ENCODE peak calls at places on chromosomes 5 and 9, in eight cellular contexts. One of them, this sample, is unnamed.

GRCh38 chr9:23537192-23538059 is 288.6 kb downstream of the ELAVL2 start:
- DNase-seq in pancreas: no peak
- DNase-seq in ascending aorta: no peak
- DNase-seq in astrocyte of the spinal cord: no peak
- DNase-seq in fibroblast of mammary gland: no peak
- DNase-seq in AG10803: no peak
- DNase-seq in fibroblast of lung: no peak
- DNase-seq in vagina: no peak
- DNase-seq in this sample: no peak

GRCh38 chr9:6413365-6414263 is 615 bp downstream of the UHRF2 start:
- DNase-seq in pancreas: peak
- DNase-seq in ascending aorta: peak
- DNase-seq in astrocyte of the spinal cord: peak
- DNase-seq in fibroblast of mammary gland: peak
- DNase-seq in AG10803: peak
- DNase-seq in fibroblast of lung: no peak
- DNase-seq in vagina: no peak
- DNase-seq in this sample: peak

GRCh38 chr5:6142353-6142752 is 236.0 kb downstream of the MED10 start:
- DNase-seq in pancreas: no peak
- DNase-seq in ascending aorta: no peak
- DNase-seq in astrocyte of the spinal cord: no peak
- DNase-seq in fibroblast of mammary gland: no peak
- DNase-seq in AG10803: no peak
- DNase-seq in fibroblast of lung: no peak
- DNase-seq in vagina: peak
- DNase-seq in this sample: no peak

GRCh38 chr5:170306381-170306790 is 8.8 kb upstream of the LCP2 start:
- DNase-seq in pancreas: no peak
- DNase-seq in ascending aorta: peak
- DNase-seq in astrocyte of the spinal cord: peak
- DNase-seq in fibroblast of mammary gland: peak
- DNase-seq in AG10803: peak
- DNase-seq in fibroblast of lung: peak
- DNase-seq in vagina: no peak
- DNase-seq in this sample: peak

GRCh38 chr5:140262839-140263238 is 40.1 kb downstream of the PFDN1 start:
- DNase-seq in pancreas: no peak
- DNase-seq in ascending aorta: no peak
- DNase-seq in astrocyte of the spinal cord: no peak
- DNase-seq in fibroblast of mammary gland: no peak
- DNase-seq in AG10803: no peak
- DNase-seq in fibroblast of lung: no peak
- DNase-seq in vagina: no peak
- DNase-seq in this sample: no peak

GRCh38 chr9:83569326-83569725 is 31.1 kb upstream of the FRMD3 start:
- DNase-seq in pancreas: no peak
- DNase-seq in ascending aorta: no peak
- DNase-seq in astrocyte of the spinal cord: no peak
- DNase-seq in fibroblast of mammary gland: no peak
- DNase-seq in AG10803: no peak
- DNase-seq in fibroblast of lung: no peak
- DNase-seq in vagina: no peak
- DNase-seq in this sample: no peak

GRCh38 chr9:127875306-127875966 is 2.0 kb downstream of the AK1 start:
- DNase-seq in pancreas: no peak
- DNase-seq in ascending aorta: no peak
- DNase-seq in astrocyte of the spinal cord: peak
- DNase-seq in fibroblast of mammary gland: peak
- DNase-seq in AG10803: peak
- DNase-seq in fibroblast of lung: peak
- DNase-seq in vagina: no peak
- DNase-seq in this sample: no peak

GRCh38 chr5:128469924-128470323 is 68.1 kb downstream of the FBN2 start:
- DNase-seq in pancreas: no peak
- DNase-seq in ascending aorta: no peak
- DNase-seq in astrocyte of the spinal cord: no peak
- DNase-seq in fibroblast of mammary gland: peak
- DNase-seq in AG10803: peak
- DNase-seq in fibroblast of lung: no peak
- DNase-seq in vagina: no peak
- DNase-seq in this sample: no peak

GRCh38 chr5:61362796-61363364 is 30.8 kb downstream of the ZSWIM6 start:
- DNase-seq in pancreas: no peak
- DNase-seq in ascending aorta: no peak
- DNase-seq in astrocyte of the spinal cord: no peak
- DNase-seq in fibroblast of mammary gland: peak
- DNase-seq in AG10803: peak
- DNase-seq in fibroblast of lung: peak
- DNase-seq in vagina: no peak
- DNase-seq in this sample: peak

GRCh38 chr5:26388946-26389345 is 649.4 kb downstream of the CDH9 start:
- DNase-seq in pancreas: no peak
- DNase-seq in ascending aorta: no peak
- DNase-seq in astrocyte of the spinal cord: peak
- DNase-seq in fibroblast of mammary gland: peak
- DNase-seq in AG10803: no peak
- DNase-seq in fibroblast of lung: no peak
- DNase-seq in vagina: no peak
- DNase-seq in this sample: no peak

GRCh38 chr5:132354828-132355765 is 14.4 kb upstream of the SLC22A5 start:
- DNase-seq in pancreas: no peak
- DNase-seq in ascending aorta: no peak
- DNase-seq in astrocyte of the spinal cord: no peak
- DNase-seq in fibroblast of mammary gland: no peak
- DNase-seq in AG10803: no peak
- DNase-seq in fibroblast of lung: no peak
- DNase-seq in vagina: no peak
- DNase-seq in this sample: no peak

GRCh38 chr9:136292591-136293448 is 11.1 kb downstream of the CCDC187 start:
- DNase-seq in pancreas: no peak
- DNase-seq in ascending aorta: no peak
- DNase-seq in astrocyte of the spinal cord: no peak
- DNase-seq in fibroblast of mammary gland: no peak
- DNase-seq in AG10803: no peak
- DNase-seq in fibroblast of lung: no peak
- DNase-seq in vagina: no peak
- DNase-seq in this sample: no peak

GRCh38 chr5:169646856-169647255 is 9.8 kb downstream of the DOCK2 start:
- DNase-seq in pancreas: no peak
- DNase-seq in ascending aorta: no peak
- DNase-seq in astrocyte of the spinal cord: no peak
- DNase-seq in fibroblast of mammary gland: no peak
- DNase-seq in AG10803: no peak
- DNase-seq in fibroblast of lung: no peak
- DNase-seq in vagina: no peak
- DNase-seq in this sample: no peak

DNA sequence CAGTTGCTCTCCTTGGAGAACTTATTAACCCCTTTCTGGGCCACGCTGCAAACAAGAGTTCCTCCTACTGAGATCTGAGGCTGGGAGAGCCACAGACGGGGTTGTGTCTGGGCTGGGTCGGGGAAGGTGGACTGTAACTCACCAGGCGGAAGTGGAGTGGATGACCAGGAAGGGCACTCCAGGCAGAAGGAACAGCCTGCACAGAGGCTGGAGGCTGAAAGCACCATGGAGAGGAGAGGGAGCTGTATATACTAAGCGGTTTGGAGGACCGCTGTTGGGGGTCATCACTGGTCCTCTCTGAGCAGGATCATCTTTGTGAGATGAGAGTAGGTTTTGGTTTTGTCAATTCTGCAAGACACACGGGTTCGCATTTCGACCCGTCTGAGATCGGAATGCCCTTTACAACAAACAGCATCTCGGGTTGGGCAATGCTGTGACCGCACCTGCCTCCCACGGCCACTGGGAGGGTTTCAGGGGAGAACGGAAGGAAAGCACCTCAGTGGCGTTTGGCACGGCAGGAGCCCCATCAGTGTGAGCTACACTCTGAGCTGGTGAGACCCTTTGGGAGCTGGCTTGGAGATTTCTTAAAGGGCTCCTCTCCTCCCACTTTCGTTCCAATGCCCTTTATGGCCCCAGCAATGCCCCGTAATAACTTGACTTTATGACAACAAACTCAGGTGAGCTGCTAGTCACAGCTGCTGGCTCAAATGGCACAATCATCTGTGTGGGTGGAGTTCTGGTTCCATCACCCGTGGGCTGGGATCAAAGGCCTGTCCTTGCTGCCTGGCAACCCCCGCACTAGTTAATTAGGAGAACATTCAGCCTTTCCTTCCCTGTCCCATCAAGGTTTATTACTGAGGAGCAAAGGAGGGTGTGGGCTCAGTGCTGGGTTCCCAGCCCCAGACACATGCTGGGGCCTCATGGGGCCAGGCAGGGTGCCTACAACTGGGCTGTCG is 18.7 kb upstream of the NEURL1B start:
- DNase-seq in pancreas: no peak
- DNase-seq in ascending aorta: no peak
- DNase-seq in astrocyte of the spinal cord: no peak
- DNase-seq in fibroblast of mammary gland: no peak
- DNase-seq in AG10803: no peak
- DNase-seq in fibroblast of lung: no peak
- DNase-seq in vagina: no peak
- DNase-seq in this sample: no peak
- TF ChIP-seq CTCF in pancreas: no peak
- TF ChIP-seq CTCF in ascending aorta: no peak
- TF ChIP-seq CTCF in astrocyte of the spinal cord: no peak
- TF ChIP-seq CTCF in fibroblast of mammary gland: no peak
- TF ChIP-seq CTCF in AG10803: no peak
- TF ChIP-seq CTCF in fibroblast of lung: no peak
- TF ChIP-seq CTCF in vagina: no peak
- TF ChIP-seq CTCF in this sample: no peak

DNA sequence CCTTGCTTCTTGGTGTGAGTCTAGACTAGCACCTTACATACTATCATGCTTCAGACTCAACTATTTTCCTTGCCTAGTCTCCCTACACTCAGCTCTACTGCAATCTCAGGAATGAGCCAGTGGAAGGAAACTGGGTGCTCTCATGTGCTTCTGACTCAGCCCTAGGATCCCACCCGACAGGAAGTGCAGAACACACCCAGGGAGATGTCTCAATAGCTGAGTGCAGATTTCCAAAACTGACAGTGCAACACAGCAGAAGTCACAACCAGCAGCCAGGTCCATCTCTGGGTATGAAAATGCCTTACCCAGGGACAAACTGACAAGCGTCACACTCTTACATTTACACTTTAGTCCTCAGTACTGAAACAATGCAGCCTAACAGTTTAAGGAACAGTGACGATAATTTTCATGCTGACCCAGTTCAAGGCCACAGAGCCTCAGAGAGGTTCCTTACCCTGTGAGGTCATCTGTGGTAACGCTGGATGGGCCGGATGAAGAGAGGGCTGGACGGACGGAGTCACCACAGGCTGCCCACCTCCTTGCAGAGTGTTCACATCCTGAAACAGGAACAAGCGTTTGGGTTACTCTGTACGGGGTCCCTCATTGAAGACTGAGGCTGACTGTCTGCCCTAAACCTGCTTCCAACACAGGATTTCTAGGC is 33.0 kb downstream of the FKBP15 start:
- DNase-seq in pancreas: no peak
- DNase-seq in ascending aorta: peak
- DNase-seq in astrocyte of the spinal cord: peak
- DNase-seq in fibroblast of mammary gland: peak
- DNase-seq in AG10803: peak
- DNase-seq in fibroblast of lung: peak
- DNase-seq in vagina: no peak
- DNase-seq in this sample: peak
- H3K4me3 ChIP-seq in pancreas: no peak
- H3K4me3 ChIP-seq in ascending aorta: peak
- H3K4me3 ChIP-seq in astrocyte of the spinal cord: no peak
- H3K4me3 ChIP-seq in fibroblast of mammary gland: peak
- H3K4me3 ChIP-seq in AG10803: no peak
- H3K4me3 ChIP-seq in fibroblast of lung: no peak
- H3K4me3 ChIP-seq in vagina: no peak
- H3K4me3 ChIP-seq in this sample: peak

DNA sequence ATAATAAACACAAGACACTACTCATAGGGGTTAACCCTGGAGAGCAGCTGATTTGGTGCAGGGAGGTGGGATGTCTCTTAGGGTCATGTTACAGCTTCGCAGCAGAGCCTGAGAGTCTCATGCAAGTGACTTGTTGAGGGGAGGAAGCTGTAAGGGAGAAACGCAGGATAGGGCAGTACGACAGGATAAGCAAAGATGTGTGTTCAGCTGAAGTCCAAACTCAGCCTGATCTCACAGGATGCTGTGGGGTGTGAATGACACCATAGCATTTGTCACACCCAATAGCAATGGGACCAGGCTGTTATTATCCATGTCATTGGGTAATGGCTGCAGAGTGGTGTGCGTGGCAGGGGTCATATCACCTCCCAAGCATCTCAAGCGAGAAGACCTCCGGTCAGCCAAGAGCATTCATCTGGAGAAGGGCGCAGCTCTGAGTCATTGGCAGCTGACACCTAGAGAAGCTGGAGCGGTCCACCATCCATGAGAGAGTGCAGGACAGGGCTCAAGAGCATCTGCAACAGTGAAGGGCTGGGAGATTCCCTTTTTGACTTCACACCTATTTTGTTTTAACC is 49.2 kb upstream of the RPL26L1 start:
- DNase-seq in pancreas: no peak
- DNase-seq in ascending aorta: no peak
- DNase-seq in astrocyte of the spinal cord: peak
- DNase-seq in fibroblast of mammary gland: peak
- DNase-seq in AG10803: peak
- DNase-seq in fibroblast of lung: peak
- DNase-seq in vagina: no peak
- DNase-seq in this sample: peak
- TF ChIP-seq CTCF in pancreas: no peak
- TF ChIP-seq CTCF in ascending aorta: no peak
- TF ChIP-seq CTCF in astrocyte of the spinal cord: no peak
- TF ChIP-seq CTCF in fibroblast of mammary gland: no peak
- TF ChIP-seq CTCF in AG10803: no peak
- TF ChIP-seq CTCF in fibroblast of lung: no peak
- TF ChIP-seq CTCF in vagina: no peak
- TF ChIP-seq CTCF in this sample: no peak

GRCh38 chr5:69519285-69519684 is 26.7 kb downstream of the OCLN start:
- DNase-seq in pancreas: no peak
- DNase-seq in ascending aorta: no peak
- DNase-seq in astrocyte of the spinal cord: no peak
- DNase-seq in fibroblast of mammary gland: no peak
- DNase-seq in AG10803: no peak
- DNase-seq in fibroblast of lung: no peak
- DNase-seq in vagina: no peak
- DNase-seq in this sample: peak

GRCh38 chr5:69522035-69522434 is 29.4 kb downstream of the OCLN start:
- DNase-seq in pancreas: no peak
- DNase-seq in ascending aorta: no peak
- DNase-seq in astrocyte of the spinal cord: no peak
- DNase-seq in fibroblast of mammary gland: no peak
- DNase-seq in AG10803: no peak
- DNase-seq in fibroblast of lung: no peak
- DNase-seq in vagina: no peak
- DNase-seq in this sample: no peak

GRCh38 chr5:69512740-69513260 is 20.2 kb downstream of the OCLN start:
- DNase-seq in pancreas: no peak
- DNase-seq in ascending aorta: no peak
- DNase-seq in astrocyte of the spinal cord: peak
- DNase-seq in fibroblast of mammary gland: peak
- DNase-seq in AG10803: peak
- DNase-seq in fibroblast of lung: peak
- DNase-seq in vagina: no peak
- DNase-seq in this sample: peak

GRCh38 chr5:69517763-69518212 is 25.2 kb downstream of the OCLN start:
- DNase-seq in pancreas: no peak
- DNase-seq in ascending aorta: no peak
- DNase-seq in astrocyte of the spinal cord: peak
- DNase-seq in fibroblast of mammary gland: peak
- DNase-seq in AG10803: no peak
- DNase-seq in fibroblast of lung: peak
- DNase-seq in vagina: no peak
- DNase-seq in this sample: peak
- H3K4me3 ChIP-seq in pancreas: no peak
- H3K4me3 ChIP-seq in ascending aorta: no peak
- H3K4me3 ChIP-seq in astrocyte of the spinal cord: no peak
- H3K4me3 ChIP-seq in fibroblast of mammary gland: no peak
- H3K4me3 ChIP-seq in AG10803: no peak
- H3K4me3 ChIP-seq in fibroblast of lung: no peak
- H3K4me3 ChIP-seq in vagina: no peak
- H3K4me3 ChIP-seq in this sample: no peak

This sample was measured in fibroblast of villous mesenchyme.